ENCODE peak calls at places on chromosomes 2 and 18, in six cellular contexts. O is heart left ventricle; W is naive thymus-derived CD8-positive, alpha-beta T cell; L is CD4-positive, alpha-beta T cell; K is posterior cingulate gyrus; U is T-helper 17 cell. T is an unnamed sample.

GRCh38 chr2:12980817-12981216 is 264.1 kb downstream of the TRIB2 start:
- DNase-seq in O (no peak), K (no peak), W (no peak), L (no peak), U (no peak), T (no peak)

GRCh38 chr2:63424329-63425078 is 163.8 kb downstream of the WDPCP start:
- DNase-seq in W (no peak), L (no peak), U (peak), K (no peak), O (no peak), T (no peak)

GRCh38 chr2:176490061-176490861 is 221.0 kb downstream of the MTX2 start:
- DNase-seq in L (no peak), K (no peak), O (peak), W (no peak), U (no peak), T (no peak)

GRCh38 chr2:127106457-127106997 is 427 bp downstream of the BIN1 start:
- DNase-seq in U (no peak), O (no peak), W (no peak), L (no peak), K (no peak), T (no peak)

GRCh38 chr2:207352978-207353377 is 176.8 kb upstream of the CREB1 start:
- DNase-seq in L (no peak), O (no peak), U (no peak), K (peak), W (peak), T (no peak)

GRCh38 chr18:75546964-75547363 is 119.5 kb upstream of the SMIM21 start:
- DNase-seq in U (no peak), K (no peak), W (no peak), O (no peak), L (no peak), T (no peak)

GRCh38 chr2:73239776-73240175 is 5.7 kb downstream of the CCT7 start:
- DNase-seq in W (no peak), U (no peak), O (no peak), K (no peak), L (no peak), T (no peak)

GRCh38 chr2:67612576-67612981 is 215.4 kb downstream of the ETAA1 start:
- DNase-seq in U (no peak), W (no peak), K (no peak), O (no peak), L (no peak), T (no peak)

GRCh38 chr2:48175254-48175653 is 269.0 kb upstream of the FBXO11 start:
- DNase-seq in K (no peak), U (no peak), O (no peak), W (no peak), L (no peak), T (no peak)

GRCh38 chr2:69422198-69422597 is 15.0 kb downstream of the NFU1 start:
- DNase-seq in W (no peak), O (no peak), U (no peak), L (no peak), K (no peak), T (no peak)

GRCh38 chr2:232894251-232894650 is 24.2 kb downstream of the SNORC start:
- DNase-seq in O (no peak), K (peak), W (no peak), L (no peak), U (no peak), T (no peak)

GRCh38 chr2:241069821-241070281 is 32.2 kb downstream of the MTERF4 start:
- DNase-seq in O (no peak), L (no peak), K (no peak), W (no peak), U (no peak), T (no peak)

GRCh38 chr2:235827585-235827992 is 333.7 kb downstream of the AGAP1 start:
- DNase-seq in U (no peak), W (no peak), K (no peak), L (no peak), O (no peak), T (no peak)

GRCh38 chr18:62030091-62030985 is 137.5 kb upstream of the RNF152 start:
- DNase-seq in W (no peak), L (no peak), K (no peak), O (no peak), U (no peak), T (no peak)

GRCh38 chr18:7221424-7222155 is 9.3 kb upstream of the LRRC30 start:
- DNase-seq in K (no peak), L (no peak), W (no peak), U (no peak), O (peak), T (no peak)

GRCh38 chr2:230757476-230757875 is 44.8 kb downstream of the CAB39 start:
- DNase-seq in O (no peak), L (no peak), W (no peak), U (no peak), K (no peak), T (no peak)

GRCh38 chr2:23497063-23497462 is 112.1 kb downstream of the KLHL29 start:
- DNase-seq in O (no peak), L (no peak), W (peak), K (no peak), U (no peak), T (no peak)

GRCh38 chr18:9803698-9804516 is 81.9 kb upstream of the TXNDC2 start:
- DNase-seq in W (no peak), K (no peak), O (peak), L (no peak), U (no peak), T (no peak)

GRCh38 chr2:205060269-205060668 is 515.0 kb downstream of the PARD3B start:
- DNase-seq in U (no peak), W (no peak), L (no peak), O (no peak), K (no peak), T (no peak)

GRCh38 chr2:2501454-2502108 is 170.5 kb upstream of the MYT1L start:
- DNase-seq in W (no peak), K (no peak), L (no peak), U (no peak), O (no peak), T (no peak)

GRCh38 chr2:196459539-196459938 is 180.0 kb upstream of the CCDC150 start:
- DNase-seq in L (no peak), O (no peak), K (no peak), U (no peak), W (no peak), T (no peak)

GRCh38 chr2:58466803-58467202 is 225.7 kb upstream of the FANCL start:
- DNase-seq in L (no peak), W (no peak), U (no peak), O (no peak), K (no peak), T (no peak)

GRCh38 chr18:8811115-8811514 is 105.8 kb downstream of the MTCL1 start:
- DNase-seq in O (no peak), K (no peak), U (no peak), W (no peak), L (no peak), T (no peak)

GRCh38 chr2:36811071-36811470 is 114.6 kb downstream of the VIT start:
- DNase-seq in O (no peak), L (no peak), W (no peak), U (no peak), K (no peak), T (no peak)

GRCh38 chr2:85799215-85799956 is 45.6 kb downstream of the ATOH8 start:
- DNase-seq in O (peak), L (no peak), U (no peak), K (no peak), W (no peak), T (no peak)

GRCh38 chr2:24421668-24422067 is 61.3 kb upstream of the ITSN2 start:
- DNase-seq in O (peak), L (peak), W (peak), K (peak), U (peak), T (peak)

GRCh38 chr2:19748073-19748375 is 153.8 kb downstream of the TTC32 start:
- DNase-seq in K (no peak), O (no peak), L (no peak), W (no peak), U (no peak), T (no peak)

GRCh38 chr2:168552450-168552856 is 96.4 kb downstream of the CERS6 start:
- DNase-seq in U (no peak), O (no peak), L (no peak), W (no peak), K (no peak), T (no peak)

GRCh38 chr2:102145939-102146338 is 3.4 kb downstream of the IL1R1 start:
- DNase-seq in W (no peak), U (no peak), O (no peak), K (no peak), L (no peak), T (no peak)

GRCh38 chr2:24721470-24721869 is 71.7 kb downstream of the PTRHD1 start:
- DNase-seq in L (no peak), O (peak), K (peak), U (no peak), W (no peak), T (no peak)

GRCh38 chr2:129437775-129438174 is 541.7 kb upstream of the RAB6C start:
- DNase-seq in L (no peak), W (no peak), K (no peak), O (no peak), U (no peak), T (no peak)

GRCh38 chr2:9714630-9715214 is 83.9 kb upstream of the YWHAQ start:
- DNase-seq in O (no peak), U (no peak), W (no peak), K (no peak), L (no peak), T (no peak)

GRCh38 chr2:134020608-134021007 is 233.3 kb upstream of the MGAT5 start:
- DNase-seq in K (no peak), U (no peak), L (no peak), O (no peak), W (no peak), T (no peak)

GRCh38 chr18:73279499-73279898 is 411.7 kb upstream of the NETO1 start:
- DNase-seq in K (peak), W (no peak), O (peak), L (no peak), U (no peak), T (no peak)

GRCh38 chr2:216104691-216105090 is 4.5 kb upstream of the XRCC5 start:
- DNase-seq in L (no peak), W (no peak), U (no peak), K (no peak), O (no peak), T (no peak)

GRCh38 chr18:427005-427404 is 73.5 kb downstream of the COLEC12 start:
- DNase-seq in U (no peak), W (no peak), O (peak), K (no peak), L (no peak), T (no peak)

GRCh38 chr2:182593394-182593707 is 122.7 kb upstream of the DNAJC10 start:
- DNase-seq in U (no peak), L (no peak), O (no peak), K (no peak), W (no peak), T (no peak)

GRCh38 chr2:42917374-42918017 is 125.1 kb upstream of the HAAO start:
- DNase-seq in L (no peak), K (no peak), U (no peak), O (peak), W (no peak), T (no peak)

T was measured in CD8-positive, alpha-beta memory T cell.